ENCODE peak calls at places on chromosomes 7 and 10, in six cellular contexts. V is endothelial cell of umbilical vein, O is stomach, L is tibial artery, G is aorta, E is adrenal gland. H is an unnamed sample.
A peak's percentile ranks its signal among the peaks of the same experiment; 100 is the strongest.

GRCh38 chr7:107206136-107206535 is 37.3 kb downstream of the HBP1 start:
- DNase-seq in V (no peak), O (no peak), G (no peak), E (no peak), L (no peak), H (no peak)

GRCh38 chr7:1555813-1556540 is at the start of gene TMEM184A:
- DNase-seq in G (no peak), E (peak; percentile 62), V (no peak), O (peak; percentile 96), L (no peak), H (peak; percentile 58)

GRCh38 chr10:1178506-1178905 is 122.3 kb downstream of the WDR37 start:
- DNase-seq in G (peak; percentile 62), V (no peak), L (peak; percentile 23), E (no peak), O (no peak), H (no peak)

GRCh38 chr10:126115021-126115610 is 218.8 kb downstream of the FANK1 start:
- DNase-seq in O (no peak), L (no peak), G (no peak), E (no peak), V (no peak), H (peak; percentile 98)

GRCh38 chr7:84339306-84339705 is 144.7 kb upstream of the SEMA3A start:
- DNase-seq in O (no peak), E (no peak), V (no peak), L (no peak), G (no peak), H (no peak)

GRCh38 chr10:70476249-70477035 is 2.1 kb upstream of the PALD1 start:
- DNase-seq in O (no peak), V (no peak), E (no peak), L (no peak), G (no peak), H (no peak)

GRCh38 chr10:89468625-89469024 is 54.3 kb downstream of the IFIT5 start:
- DNase-seq in O (no peak), L (no peak), V (no peak), E (no peak), G (no peak), H (no peak)

GRCh38 chr7:36719233-36719632 is 5.1 kb downstream of the AOAH start:
- DNase-seq in L (no peak), G (no peak), E (no peak), V (no peak), O (no peak), H (no peak)

GRCh38 chr7:78226059-78226658 is 427.6 kb downstream of the PHTF2 start:
- DNase-seq in G (peak; percentile 83), O (peak; percentile 41), L (no peak), E (peak; percentile 54), V (peak; percentile 25), H (peak; percentile 84)

GRCh38 chr7:78317371-78317770 is 518.8 kb downstream of the PHTF2 start:
- DNase-seq in L (no peak), G (no peak), O (no peak), E (no peak), V (no peak), H (no peak)

GRCh38 chr10:126021833-126022500 is 125.6 kb downstream of the FANK1 start:
- DNase-seq in G (no peak), O (no peak), V (no peak), E (no peak), L (no peak), H (no peak)

GRCh38 chr10:90087197-90088007 is 386.0 kb downstream of the KIF20B start:
- DNase-seq in O (no peak), G (no peak), L (no peak), V (no peak), E (no peak), H (peak; percentile 59)

GRCh38 chr10:49409755-49410154 is 13.9 kb upstream of the DRGX start:
- DNase-seq in O (no peak), E (no peak), V (no peak), G (no peak), L (no peak), H (no peak)

GRCh38 chr10:878333-878753 is 53.2 kb downstream of the LARP4B start:
- DNase-seq in L (no peak), O (no peak), G (no peak), V (no peak), E (no peak), H (no peak)

GRCh38 chr10:92052088-92052487 is 128.5 kb downstream of the BTAF1 start:
- DNase-seq in G (no peak), E (no peak), V (no peak), L (no peak), O (peak; percentile 59), H (no peak)

GRCh38 chr7:114818501-114818900 is 103.4 kb upstream of the MDFIC start:
- DNase-seq in L (no peak), O (no peak), V (no peak), E (no peak), G (no peak), H (no peak)

GRCh38 chr7:913736-914520 is 37.6 kb downstream of the GET4 start:
- DNase-seq in L (no peak), O (peak; percentile 88), G (no peak), E (no peak), V (no peak), H (no peak)

GRCh38 chr7:2037805-2038635 is 194.7 kb downstream of the MAD1L1 start:
- DNase-seq in E (peak; percentile 61), O (peak; percentile 73), G (peak; percentile 67), L (peak; percentile 68), V (peak; percentile 44), H (no peak)

GRCh38 chr7:113076703-113077102 is 9.9 kb downstream of the GPR85 start:
- DNase-seq in O (no peak), V (no peak), G (no peak), L (no peak), E (no peak), H (peak; percentile 13)

GRCh38 chr7:124712017-124712416 is 53.6 kb downstream of the GPR37 start:
- DNase-seq in L (no peak), O (no peak), G (no peak), V (peak; percentile 15), E (no peak), H (no peak)

GRCh38 chr7:101784275-101785127 is 32.9 kb upstream of the CUX1 start:
- DNase-seq in E (no peak), O (no peak), G (no peak), L (no peak), V (no peak), H (no peak)

GRCh38 chr7:139784643-139785042 is 6.8 kb upstream of the HIPK2 start:
- DNase-seq in E (no peak), V (no peak), G (no peak), O (no peak), L (no peak), H (no peak)

GRCh38 chr7:72430531-72430930 is 18.4 kb upstream of the CALN1 start:
- DNase-seq in G (no peak), O (no peak), L (peak; percentile 27), V (no peak), E (no peak), H (no peak)

GRCh38 chr10:54854389-54854788 is 53.4 kb upstream of the PCDH15 start:
- DNase-seq in O (no peak), E (no peak), G (no peak), V (no peak), L (no peak), H (no peak)

GRCh38 chr7:121744319-121744718 is 128.6 kb upstream of the PTPRZ1 start:
- DNase-seq in O (no peak), L (no peak), V (no peak), E (no peak), G (no peak), H (no peak)

GRCh38 chr7:34739651-34740300 is 81.8 kb downstream of the NPSR1 start:
- DNase-seq in O (no peak), E (no peak), G (no peak), L (no peak), V (no peak), H (no peak)

GRCh38 chr10:97116534-97117162 is 69.1 kb downstream of the SLIT1 start:
- DNase-seq in V (no peak), G (no peak), E (no peak), L (no peak), O (no peak), H (no peak)

DNA sequence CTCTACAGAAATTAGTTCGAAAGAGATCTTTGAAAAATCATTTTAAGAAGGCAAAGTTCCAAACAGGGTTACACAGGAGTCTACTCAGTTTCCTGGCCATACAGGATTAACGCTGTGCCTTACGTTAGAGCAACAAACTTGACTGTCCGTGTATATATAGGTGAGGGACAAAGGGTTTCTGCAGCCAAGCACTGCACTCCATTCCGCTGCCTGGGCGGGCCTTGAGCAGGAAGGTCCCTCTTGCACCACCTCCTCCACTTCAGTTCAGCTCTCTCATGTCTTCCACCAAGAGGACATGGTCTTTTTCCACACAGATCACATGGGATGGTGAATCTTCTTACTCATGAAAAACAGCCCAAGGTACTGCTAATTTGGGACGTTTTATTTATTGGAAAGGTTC is 43.2 kb downstream of the MCMBP start:
- DNase-seq in O (no peak), E (no peak), V (no peak), L (no peak), G (no peak), H (no peak)
- H3K36me3 ChIP-seq in O (peaks cover 39% of the 10 kb centered on the region), E (peaks cover 54% of the 10 kb centered on the region), V (peaks cover 16% of the 10 kb centered on the region), L (peaks cover 55% of the 10 kb centered on the region), G (peaks cover 6% of the 10 kb centered on the region), H (peaks cover 56% of the 10 kb centered on the region)

GRCh38 chr7:56256108-56256507 is 139.9 kb upstream of the NUPR2 start:
- DNase-seq in V (no peak), G (no peak), E (no peak), L (no peak), O (no peak), H (no peak)
- H3K9me3 ChIP-seq in V (peaks cover 4% of the 10 kb centered on the region), G (peaks cover 2% of the 10 kb centered on the region), E (no peaks in the 10 kb centered on the region), L (no peaks in the 10 kb centered on the region), O (peaks cover 6% of the 10 kb centered on the region), H (no peaks in the 10 kb centered on the region)

GRCh38 chr10:59177031-59177861 is 803 bp downstream of the PHYHIPL start:
- DNase-seq in L (no peak), E (peak; percentile 62), O (no peak), V (peak; percentile 16), G (no peak), H (peak; percentile 10)

GRCh38 chr10:59175538-59176240 is 754 bp upstream of the PHYHIPL start:
- DNase-seq in G (peak; percentile 54), L (no peak), V (no peak), E (no peak), O (no peak), H (no peak)

GRCh38 chr10:59176241-59177030 is at the start of gene PHYHIPL:
- DNase-seq in V (no peak), O (no peak), E (peak; percentile 45), L (no peak), G (peak; percentile 75), H (no peak)

GRCh38 chr10:59179027-59179426 is 2.6 kb downstream of the PHYHIPL start:
- DNase-seq in L (no peak), E (no peak), V (no peak), G (no peak), O (no peak), H (no peak)

DNA sequence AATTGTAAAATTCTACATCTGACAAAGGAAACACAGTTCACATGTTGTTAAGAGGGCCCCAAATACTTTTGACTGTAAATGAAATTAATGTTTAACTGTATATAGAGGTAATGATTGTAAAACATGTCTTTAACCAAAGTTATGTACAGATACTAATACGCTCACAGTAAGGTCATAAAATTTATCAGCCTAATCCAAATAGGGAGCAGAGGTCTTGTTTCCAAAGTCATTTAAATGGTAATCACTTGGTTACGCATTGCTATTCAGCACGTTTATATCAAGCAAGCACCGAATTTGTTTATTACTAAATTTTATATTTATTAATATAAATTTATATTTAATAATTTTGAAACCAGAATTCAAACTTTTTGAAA is 1.4 kb downstream of the PHYHIPL start:
- DNase-seq in G (no peak), E (no peak), V (no peak), L (no peak), O (no peak), H (no peak)
- H3K4me3 ChIP-seq in G (no peak overlapping the region), E (no peak overlapping the region), V (no peak overlapping the region), L (no peak overlapping the region), O (no peak overlapping the region), H (no peak overlapping the region)

GRCh38 chr10:8013619-8014018 is 40.9 kb upstream of the GATA3 start:
- DNase-seq in O (no peak), E (no peak), V (no peak), L (no peak), G (no peak), H (no peak)
- H3K36me3 ChIP-seq in O (peaks cover 14% of the 10 kb centered on the region), E (peaks cover 30% of the 10 kb centered on the region), V (peaks cover 4% of the 10 kb centered on the region), L (peaks cover 42% of the 10 kb centered on the region), G (no peaks in the 10 kb centered on the region), H (no peaks in the 10 kb centered on the region)

H was measured in HAP-1.